ENCODE peak calls at places on chromosomes 6 and 20, in ten cellular contexts. E is C1 segment of cervical spinal cord, A is retinal pigment epithelial cell, C is fibroblast of lung, H is Kasumi-1, Y is EL, R is H1, K is hypothalamus, G is GM10248, B is HEK293T. V is an unnamed sample.

GRCh38 chr6:119129968-119130484 is 51.6 kb upstream of the FAM184A start:
- DNase-seq in K (no peak), H (no peak), A (peak), G (no peak), E (no peak), R (no peak), B (no peak), C (peak), Y (peak), V (no peak)

GRCh38 chr20:32278199-32278643 is 770 bp downstream of the KIF3B start:
- DNase-seq in C (no peak), G (peak), E (no peak), Y (peak), B (no peak), H (no peak), R (no peak), K (no peak), A (no peak), V (no peak)

GRCh38 chr20:34316191-34316814 is 13.1 kb upstream of the AHCY start:
- DNase-seq in K (no peak), Y (peak), H (peak), R (no peak), E (no peak), B (no peak), G (no peak), C (peak), A (no peak), V (no peak)

GRCh38 chr6:43523282-43523681 is 6.4 kb downstream of the POLR1C start:
- DNase-seq in H (no peak), G (no peak), Y (no peak), K (no peak), R (no peak), E (no peak), B (no peak), A (no peak), C (no peak), V (no peak)

GRCh38 chr6:170167657-170168159 is 123.2 kb downstream of the DLL1 start:
- DNase-seq in Y (no peak), B (no peak), A (no peak), C (no peak), G (no peak), K (no peak), E (no peak), R (no peak), H (no peak), V (no peak)

GRCh38 chr6:34342247-34342646 is 50.2 kb downstream of the NUDT3 start:
- DNase-seq in E (no peak), A (no peak), H (no peak), Y (no peak), K (no peak), C (no peak), G (no peak), R (no peak), B (no peak), V (no peak)

GRCh38 chr20:47993035-47993755 is 207.9 kb upstream of the SULF2 start:
- DNase-seq in B (no peak), K (no peak), Y (no peak), R (no peak), G (no peak), E (no peak), H (no peak), A (no peak), C (no peak), V (no peak)

GRCh38 chr6:151494235-151494950 is 576 bp downstream of the CCDC170 start:
- DNase-seq in E (no peak), R (no peak), Y (peak), G (no peak), B (no peak), H (no peak), A (no peak), C (peak), K (peak), V (no peak)

GRCh38 chr6:20564777-20565176 is 30.5 kb downstream of the CDKAL1 start:
- DNase-seq in K (no peak), H (peak), R (no peak), Y (no peak), B (no peak), A (no peak), E (no peak), C (no peak), G (no peak), V (no peak)

GRCh38 chr6:150345786-150346185 is 23.0 kb upstream of the IYD start:
- DNase-seq in K (no peak), G (no peak), C (no peak), H (no peak), R (no peak), B (no peak), Y (peak), E (no peak), A (no peak), V (no peak)

GRCh38 chr6:161444464-161444863 is 170.6 kb upstream of the AGPAT4 start:
- DNase-seq in Y (no peak), B (no peak), G (no peak), E (peak), A (peak), H (no peak), C (peak), K (peak), R (peak), V (no peak)

GRCh38 chr20:63093966-63094766 is 87.4 kb upstream of the BHLHE23 start:
- DNase-seq in Y (no peak), K (no peak), E (no peak), C (no peak), G (no peak), R (peak), A (no peak), B (no peak), H (no peak), V (no peak)

GRCh38 chr20:52923123-52923543 is 49.0 kb upstream of the TSHZ2 start:
- DNase-seq in Y (peak), E (no peak), B (no peak), R (no peak), K (no peak), C (peak), A (peak), H (no peak), G (no peak), V (no peak)

GRCh38 chr6:158358450-158359077 is 46.3 kb downstream of the TULP4 start:
- DNase-seq in R (no peak), B (no peak), A (peak), Y (no peak), G (no peak), C (no peak), K (no peak), E (no peak), H (no peak), V (no peak)

GRCh38 chr20:51995038-51995437 is 192.7 kb upstream of the SALL4 start:
- DNase-seq in E (no peak), Y (no peak), A (no peak), K (no peak), R (no peak), G (no peak), C (no peak), H (no peak), B (no peak), V (no peak)

GRCh38 chr6:132354517-132355167 is 46.6 kb downstream of the MOXD1 start:
- DNase-seq in E (no peak), A (no peak), G (no peak), B (no peak), K (no peak), R (no peak), H (peak), Y (peak), C (no peak), V (peak)

GRCh38 chr6:157585274-157586087 is 204.5 kb downstream of the ZDHHC14 start:
- DNase-seq in C (no peak), Y (no peak), H (no peak), R (no peak), G (no peak), A (no peak), K (no peak), E (no peak), B (no peak), V (no peak)

GRCh38 chr6:22231616-22232015 is 65.2 kb downstream of the PRL start:
- DNase-seq in R (no peak), C (no peak), B (no peak), Y (peak), G (no peak), H (no peak), E (no peak), K (no peak), A (no peak), V (no peak)

GRCh38 chr20:2210646-2211556 is 84.9 kb upstream of the TGM3 start:
- DNase-seq in R (no peak), G (no peak), C (peak), A (no peak), H (no peak), B (no peak), Y (peak), E (no peak), K (no peak), V (no peak)

GRCh38 chr6:16914184-16914583 is 152.9 kb upstream of the ATXN1 start:
- DNase-seq in K (no peak), A (no peak), R (no peak), C (no peak), Y (no peak), B (no peak), G (no peak), H (no peak), E (no peak), V (no peak)

GRCh38 chr20:4472906-4473305 is 248.8 kb upstream of the PRND start:
- DNase-seq in G (no peak), K (no peak), C (peak), E (no peak), H (no peak), Y (no peak), B (no peak), R (no peak), A (no peak), V (no peak)

GRCh38 chr20:44796758-44797457 is 13.4 kb downstream of the RIMS4 start:
- DNase-seq in R (no peak), A (no peak), B (no peak), H (no peak), G (no peak), E (no peak), K (no peak), Y (no peak), C (no peak), V (no peak)

GRCh38 chr20:14334306-14334930 is 3.0 kb downstream of the FLRT3 start:
- DNase-seq in C (peak), E (peak), K (peak), H (peak), B (peak), R (no peak), Y (peak), A (peak), G (no peak), V (no peak)

GRCh38 chr20:33909331-33909921 is 84.3 kb upstream of the RALY start:
- DNase-seq in Y (peak), E (no peak), C (peak), A (peak), R (no peak), B (no peak), K (no peak), H (no peak), G (no peak), V (no peak)

GRCh38 chr20:50717312-50717711 is 14.1 kb upstream of the PARD6B start:
- DNase-seq in C (no peak), R (no peak), E (no peak), Y (no peak), K (no peak), B (no peak), A (no peak), G (no peak), H (no peak), V (no peak)

GRCh38 chr20:11712611-11713160 is 205.0 kb upstream of the BTBD3 start:
- DNase-seq in E (no peak), H (no peak), A (no peak), K (no peak), R (no peak), B (no peak), Y (no peak), G (no peak), C (no peak), V (no peak)

GRCh38 chr6:21665436-21666199 is 72.1 kb downstream of the SOX4 start:
- DNase-seq in A (no peak), G (no peak), K (no peak), Y (no peak), E (no peak), B (no peak), C (no peak), H (no peak), R (peak), V (no peak)

GRCh38 chr6:25012657-25013056 is 76.9 kb upstream of the RIPOR2 start:
- DNase-seq in A (no peak), G (no peak), B (no peak), E (no peak), K (no peak), H (no peak), R (no peak), C (peak), Y (peak), V (no peak)

GRCh38 chr20:14336667-14337066 is 745 bp downstream of the FLRT3 start:
- DNase-seq in B (no peak), K (peak), C (peak), H (no peak), E (peak), Y (no peak), G (no peak), A (no peak), R (no peak), V (no peak)

GRCh38 chr20:3177746-3178477 is 4.6 kb upstream of the LZTS3 start:
- DNase-seq in G (no peak), Y (no peak), H (no peak), C (no peak), R (no peak), K (no peak), A (no peak), E (no peak), B (no peak), V (no peak)

V was measured in iPS DF 19.7.